ENCODE peak calls at places on chromosome 11, in six cellular contexts. Z is stimulated activated CD8-positive, alpha-beta memory T cell treated with anti-CD3 and anti-CD28 coated beads, Interleukin-2, amount 100 ng/mL, for 48 hours; R is ELR; K is activated T-cell treated with anti-CD3 and anti-CD28 coated beads for 24 hours; A is thyroid gland; H is EL. W is an unnamed sample.

GRCh38 chr11:32052218-32052617 is 38.7 kb upstream of the RCN1 start:
- DNase-seq in R (peak; percentile 74), A (peak; percentile 56), Z (peak; percentile 14), K (peak; percentile 35), H (peak; percentile 65), W (peak; percentile 34)

GRCh38 chr11:6925636-6926207 is 504 bp upstream of the ZNF215 start:
- DNase-seq in Z (no peak), K (no peak), R (peak; percentile 56), H (peak; percentile 51), A (no peak), W (no peak)

GRCh38 chr11:117625237-117625636 is 171.8 kb downstream of the DSCAML1 start:
- DNase-seq in A (no peak), Z (no peak), R (no peak), H (no peak), K (no peak), W (no peak)

GRCh38 chr11:28657378-28658030 is 549.3 kb downstream of the METTL15 start:
- DNase-seq in A (no peak), H (peak; percentile 67), Z (no peak), R (peak; percentile 60), K (no peak), W (no peak)

GRCh38 chr11:111779118-111779517 is 12.9 kb upstream of the PPP2R1B start:
- DNase-seq in Z (no peak), K (no peak), R (no peak), A (no peak), H (no peak), W (no peak)

GRCh38 chr11:47467372-47467771 is 18.4 kb upstream of the RAPSN start:
- DNase-seq in R (no peak), H (no peak), A (peak; percentile 57), K (no peak), Z (no peak), W (no peak)

GRCh38 chr11:109641549-109641948 is 219.6 kb downstream of the C11orf87 start:
- DNase-seq in K (no peak), A (no peak), H (peak; percentile 46), Z (no peak), R (peak; percentile 54), W (peak; percentile 15)

GRCh38 chr11:70048279-70049024 is 29.7 kb upstream of the ANO1 start:
- DNase-seq in H (no peak), Z (no peak), A (peak; percentile 64), K (no peak), R (peak; percentile 20), W (no peak)

GRCh38 chr11:8870461-8871282 is 40.3 kb upstream of the AKIP1 start:
- DNase-seq in R (peak; percentile 69), Z (no peak), A (peak; percentile 76), H (peak; percentile 68), K (no peak), W (peak; percentile 54)

GRCh38 chr11:31720666-31721199 is 90.4 kb downstream of the PAX6 start:
- DNase-seq in H (no peak), A (no peak), Z (no peak), K (no peak), R (no peak), W (no peak)

GRCh38 chr11:66313321-66314185 is 3.3 kb downstream of the CD248 start:
- DNase-seq in Z (no peak), A (no peak), R (peak; percentile 33), K (no peak), H (peak; percentile 59), W (no peak)

GRCh38 chr11:93922830-93923229 is 72.4 kb upstream of the VSTM5 start:
- DNase-seq in R (no peak), A (no peak), K (no peak), H (no peak), Z (no peak), W (no peak)

GRCh38 chr11:20672575-20672974 is 3.2 kb downstream of the NELL1 start:
- DNase-seq in K (no peak), A (no peak), Z (no peak), H (no peak), R (peak; percentile 3), W (no peak)

GRCh38 chr11:126971305-126971704 is 29.3 kb downstream of the KIRREL3 start:
- DNase-seq in H (no peak), A (no peak), K (no peak), Z (no peak), R (no peak), W (no peak)

GRCh38 chr11:2397005-2397404 is 3.5 kb upstream of the TSSC4 start:
- DNase-seq in R (no peak), K (no peak), Z (no peak), A (no peak), H (no peak), W (no peak)

GRCh38 chr11:76280151-76280881 is 74.0 kb upstream of the WNT11 start:
- DNase-seq in H (no peak), K (no peak), R (no peak), A (no peak), Z (no peak), W (no peak)

GRCh38 chr11:64060861-64061444 is 25.2 kb downstream of the FLRT1 start:
- DNase-seq in K (peak; percentile 40), H (peak; percentile 25), R (peak; percentile 52), Z (peak; percentile 57), A (peak; percentile 53), W (no peak)

GRCh38 chr11:10925149-10925926 is 67.5 kb upstream of the ZBED5 start:
- DNase-seq in A (no peak), K (no peak), R (peak; percentile 36), H (peak; percentile 75), Z (no peak), W (no peak)

GRCh38 chr11:44977493-44977984 is 26.9 kb upstream of the TP53I11 start:
- DNase-seq in K (no peak), H (peak; percentile 33), R (no peak), A (no peak), Z (no peak), W (no peak)

GRCh38 chr11:19259487-19260345 is 19.0 kb upstream of the E2F8 start:
- DNase-seq in K (peak; percentile 45), R (peak; percentile 64), Z (peak; percentile 59), A (peak; percentile 78), H (peak; percentile 53), W (peak; percentile 54)

GRCh38 chr11:111427471-111427912 is 48.4 kb upstream of the POU2AF1 start:
- DNase-seq in H (peak; percentile 8), A (peak; percentile 70), Z (no peak), R (no peak), K (no peak), W (no peak)

GRCh38 chr11:115678942-115679341 is 174.7 kb upstream of the CADM1 start:
- DNase-seq in K (no peak), A (no peak), R (no peak), H (no peak), Z (no peak), W (no peak)

GRCh38 chr11:9144828-9145227 is 53.4 kb upstream of the SCUBE2 start:
- DNase-seq in K (no peak), H (no peak), Z (no peak), A (no peak), R (no peak), W (no peak)

GRCh38 chr11:44014968-44015623 is 32.7 kb upstream of the ACCSL start:
- DNase-seq in H (peak; percentile 39), Z (no peak), K (no peak), R (peak; percentile 54), A (no peak), W (no peak)

GRCh38 chr11:63840356-63841060 is 1.6 kb downstream of the MARK2 start:
- DNase-seq in K (no peak), Z (no peak), A (no peak), R (peak; percentile 23), H (peak; percentile 13), W (no peak)

GRCh38 chr11:820655-821512 is 2.2 kb downstream of the PNPLA2 start:
- DNase-seq in K (no peak), R (peak; percentile 65), A (peak; percentile 81), Z (no peak), H (peak; percentile 81), W (peak; percentile 75)

GRCh38 chr11:69520186-69520585 is 38.7 kb downstream of the LINC01488 start:
- DNase-seq in R (no peak), K (no peak), Z (no peak), A (no peak), H (no peak), W (peak; percentile 31)